ENCODE peak calls at places on chromosome 2, in seven cellular contexts. One of them, this sample, is unnamed.

GRCh38 chr2:99101697-99102096 is 39.8 kb upstream of the C2orf15 start:
- DNase-seq in HS-5: no peak
- DNase-seq in nucleus accumbens: no peak
- DNase-seq in amygdala: no peak
- DNase-seq in NCI-H1092: no peak
- DNase-seq in NCI-H345: no peak
- DNase-seq in H54: no peak
- DNase-seq in this sample: no peak

GRCh38 chr2:227884511-227884947 is 13.1 kb downstream of the DAW1 start:
- DNase-seq in amygdala: no peak
- DNase-seq in NCI-H1092: no peak
- DNase-seq in HS-5: no peak
- DNase-seq in NCI-H345: peak
- DNase-seq in nucleus accumbens: no peak
- DNase-seq in H54: peak
- DNase-seq in this sample: no peak

GRCh38 chr2:64989982-64990614 is 899 bp downstream of the SLC1A4 start:
- DNase-seq in NCI-H1092: no peak
- DNase-seq in amygdala: no peak
- DNase-seq in HS-5: no peak
- DNase-seq in NCI-H345: peak
- DNase-seq in H54: no peak
- DNase-seq in nucleus accumbens: no peak
- DNase-seq in this sample: no peak

GRCh38 chr2:46686811-46687210 is 207.4 kb downstream of the TMEM247 start:
- DNase-seq in NCI-H345: no peak
- DNase-seq in nucleus accumbens: no peak
- DNase-seq in HS-5: no peak
- DNase-seq in NCI-H1092: no peak
- DNase-seq in H54: no peak
- DNase-seq in amygdala: no peak
- DNase-seq in this sample: no peak

GRCh38 chr2:209614630-209615369 is 156.8 kb upstream of the UNC80 start:
- DNase-seq in amygdala: no peak
- DNase-seq in NCI-H1092: no peak
- DNase-seq in nucleus accumbens: no peak
- DNase-seq in NCI-H345: no peak
- DNase-seq in HS-5: no peak
- DNase-seq in H54: no peak
- DNase-seq in this sample: no peak

GRCh38 chr2:65329551-65329950 is 101.9 kb downstream of the ACTR2 start:
- DNase-seq in nucleus accumbens: no peak
- DNase-seq in amygdala: no peak
- DNase-seq in H54: no peak
- DNase-seq in NCI-H1092: no peak
- DNase-seq in NCI-H345: peak
- DNase-seq in HS-5: no peak
- DNase-seq in this sample: no peak

GRCh38 chr2:1618974-1619373 is 125.3 kb downstream of the PXDN start:
- DNase-seq in NCI-H1092: no peak
- DNase-seq in HS-5: no peak
- DNase-seq in amygdala: no peak
- DNase-seq in nucleus accumbens: no peak
- DNase-seq in H54: no peak
- DNase-seq in NCI-H345: no peak
- DNase-seq in this sample: no peak

GRCh38 chr2:160309585-160309984 is 109.5 kb upstream of the ITGB6 start:
- DNase-seq in NCI-H345: no peak
- DNase-seq in nucleus accumbens: no peak
- DNase-seq in NCI-H1092: no peak
- DNase-seq in H54: no peak
- DNase-seq in HS-5: no peak
- DNase-seq in amygdala: no peak
- DNase-seq in this sample: no peak

GRCh38 chr2:70966681-70967080 is 11.7 kb upstream of the ANKRD53 start:
- DNase-seq in nucleus accumbens: no peak
- DNase-seq in H54: no peak
- DNase-seq in amygdala: no peak
- DNase-seq in NCI-H1092: no peak
- DNase-seq in NCI-H345: no peak
- DNase-seq in HS-5: no peak
- DNase-seq in this sample: no peak

GRCh38 chr2:48175656-48176055 is 269.4 kb upstream of the FBXO11 start:
- DNase-seq in H54: no peak
- DNase-seq in NCI-H1092: no peak
- DNase-seq in HS-5: no peak
- DNase-seq in NCI-H345: no peak
- DNase-seq in nucleus accumbens: no peak
- DNase-seq in amygdala: no peak
- DNase-seq in this sample: no peak

GRCh38 chr2:15764683-15765011 is 173.0 kb downstream of the DDX1 start:
- DNase-seq in NCI-H345: no peak
- DNase-seq in NCI-H1092: no peak
- DNase-seq in H54: no peak
- DNase-seq in HS-5: no peak
- DNase-seq in amygdala: no peak
- DNase-seq in nucleus accumbens: no peak
- DNase-seq in this sample: no peak

GRCh38 chr2:126975671-126976655 is 77.3 kb downstream of the TEX51 start:
- DNase-seq in amygdala: no peak
- DNase-seq in H54: no peak
- DNase-seq in NCI-H345: no peak
- DNase-seq in NCI-H1092: no peak
- DNase-seq in nucleus accumbens: no peak
- DNase-seq in HS-5: no peak
- DNase-seq in this sample: no peak

GRCh38 chr2:84177733-84178132 is 281.3 kb downstream of the SUCLG1 start:
- DNase-seq in HS-5: no peak
- DNase-seq in NCI-H345: no peak
- DNase-seq in H54: no peak
- DNase-seq in nucleus accumbens: no peak
- DNase-seq in amygdala: no peak
- DNase-seq in NCI-H1092: no peak
- DNase-seq in this sample: no peak

GRCh38 chr2:236717719-236718118 is 148.1 kb downstream of the ACKR3 start:
- DNase-seq in NCI-H345: no peak
- DNase-seq in H54: no peak
- DNase-seq in NCI-H1092: no peak
- DNase-seq in nucleus accumbens: no peak
- DNase-seq in HS-5: no peak
- DNase-seq in amygdala: no peak
- DNase-seq in this sample: no peak

This sample was measured in keratinocyte.